ENCODE peak calls at places on chromosomes 4 and X, in eight cellular contexts. X is GM12864, D is brain microvascular endothelial cell, Z is retinal pigment epithelial cell, R is lower lobe of right lung, G is GM23338, J is A673, S is AG10803. Q is an unnamed sample.
A peak's percentile ranks its signal among the peaks of the same experiment; 100 is the strongest.

GRCh38 chr4:38119663-38120374 is 159.6 kb downstream of the PTTG2 start:
- DNase-seq in X (no peak), D (peak; percentile 82), Z (no peak), R (no peak), G (no peak), J (no peak), S (peak; percentile 64), Q (peak; percentile 35)

GRCh38 chr4:18508801-18509200 is 487.2 kb upstream of the LCORL start:
- DNase-seq in X (no peak), D (no peak), Z (no peak), R (no peak), G (peak; percentile 56), J (no peak), S (no peak), Q (no peak)

GRCh38 chr4:142909908-142910307 is 63.8 kb upstream of the INPP4B start:
- DNase-seq in X (no peak), D (no peak), Z (peak; percentile 76), R (no peak), G (no peak), J (no peak), S (peak; percentile 6), Q (no peak)

GRCh38 chr4:48668254-48669017 is 111.6 kb downstream of the FRYL start:
- DNase-seq in X (no peak), D (no peak), Z (no peak), R (no peak), G (no peak), J (no peak), S (no peak), Q (no peak)

GRCh38 chr4:113784497-113785254 is 23.1 kb upstream of the CAMK2D start:
- DNase-seq in X (no peak), D (peak; percentile 92), Z (peak; percentile 84), R (no peak), G (no peak), J (peak; percentile 80), S (peak; percentile 97), Q (peak; percentile 74)

GRCh38 chr4:101393256-101393655 is 45.9 kb upstream of the PPP3CA start:
- DNase-seq in X (no peak), D (no peak), Z (peak; percentile 29), R (no peak), G (no peak), J (no peak), S (peak; percentile 51), Q (peak; percentile 25)

GRCh38 chr4:2787230-2788100 is 5.4 kb upstream of the SH3BP2 start:
- DNase-seq in X (peak; percentile 92), D (no peak), Z (no peak), R (peak; percentile 64), G (no peak), J (no peak), S (no peak), Q (no peak)

GRCh38 chrX:72123471-72124185 is 8.1 kb downstream of the RTL5 start:
- DNase-seq in X (no peak), D (peak; percentile 61), Z (peak; percentile 55), R (peak; percentile 68), G (peak; percentile 84), J (peak; percentile 88), S (peak; percentile 66), Q (no peak)

GRCh38 chr4:88211473-88212252 is 53.2 kb upstream of the ABCG2 start:
- DNase-seq in X (peak; percentile 4), D (peak; percentile 65), Z (no peak), R (no peak), G (peak; percentile 85), J (peak; percentile 40), S (peak; percentile 36), Q (peak; percentile 15)

GRCh38 chr4:89837385-89837995 is 529 bp upstream of the SNCA start:
- DNase-seq in X (no peak), D (peak; percentile 6), Z (no peak), R (no peak), G (no peak), J (peak; percentile 3), S (no peak), Q (no peak)

GRCh38 chr4:16082038-16082423 is 1.8 kb downstream of the PROM1 start:
- DNase-seq in X (no peak), D (no peak), Z (no peak), R (no peak), G (peak; percentile 53), J (peak; percentile 22), S (no peak), Q (no peak)

GRCh38 chr4:123250843-123251242 is 145.8 kb upstream of the SPRY1 start:
- DNase-seq in X (no peak), D (peak; percentile 28), Z (no peak), R (no peak), G (no peak), J (no peak), S (peak; percentile 20), Q (no peak)

GRCh38 chr4:99159699-99160098 is 15.6 kb upstream of the ADH4 start:
- DNase-seq in X (no peak), D (no peak), Z (no peak), R (no peak), G (no peak), J (no peak), S (peak; percentile 8), Q (no peak)

GRCh38 chr4:147042046-147042445 is 96.4 kb upstream of the TTC29 start:
- DNase-seq in X (no peak), D (no peak), Z (no peak), R (no peak), G (no peak), J (no peak), S (no peak), Q (no peak)
- H3K4me3 ChIP-seq in X (no peak overlapping the region), D (no peak overlapping the region), Z (no peak overlapping the region), R (no peak overlapping the region), G (no peak overlapping the region), J (no peak overlapping the region), S (no peak overlapping the region), Q (no peak overlapping the region)

GRCh38 chr4:140637836-140638235 is 69.1 kb upstream of the UCP1 start:
- DNase-seq in X (peak; percentile 12), D (no peak), Z (no peak), R (no peak), G (peak; percentile 79), J (peak; percentile 59), S (peak; percentile 10), Q (no peak)
- TF ChIP-seq CTCF in X (peak; percentile 66), D (peak; percentile 58), Z (peak; percentile 57), R (peak; percentile 46), G (peak; percentile 95), J (peak; percentile 77), S (peak; percentile 49), Q (peak; percentile 51)

GRCh38 chr4:84938316-84938715 is 28.2 kb downstream of the WDFY3 start:
- DNase-seq in X (no peak), D (peak; percentile 57), Z (no peak), R (no peak), G (no peak), J (no peak), S (peak; percentile 85), Q (no peak)
- H3K4me3 ChIP-seq in X (no peak overlapping the region), D (no peak overlapping the region), Z (no peak overlapping the region), R (no peak overlapping the region), G (no peak overlapping the region), J (no peak overlapping the region), S (no peak overlapping the region), Q (no peak overlapping the region)

GRCh38 chrX:102341867-102342266 is 94.9 kb downstream of the NXF2 start:
- DNase-seq in X (no peak), D (no peak), Z (no peak), R (no peak), G (peak; percentile 3), J (no peak), S (no peak), Q (no peak)
- TF ChIP-seq CTCF in X (no peak), D (peak; percentile 37), Z (peak; percentile 27), R (no peak), G (peak; percentile 27), J (peak; percentile 35), S (peak; percentile 28), Q (no peak)

GRCh38 chr4:134200811-134201215 is 776 bp downstream of the PABPC4L start:
- DNase-seq in X (no peak), D (no peak), Z (no peak), R (peak; percentile 32), G (no peak), J (no peak), S (no peak), Q (no peak)
- H3K4me3 ChIP-seq in X (no peak overlapping the region), D (peak overlapping the region; percentile 54), Z (peak overlapping the region; percentile 49), R (peak overlapping the region; percentile 58), G (peak overlapping the region; percentile 57), J (peak overlapping the region; percentile 58), S (peak overlapping the region; percentile 44), Q (peak overlapping the region; percentile 51)

GRCh38 chrX:40644175-40644574 is 3.2 kb downstream of the CXorf38 start:
- DNase-seq in X (no peak), D (peak; percentile 2), Z (no peak), R (no peak), G (no peak), J (no peak), S (peak; percentile 72), Q (no peak)

GRCh38 chrX:40651620-40652223 is 4.4 kb upstream of the CXorf38 start:
- DNase-seq in X (peak; percentile 44), D (peak; percentile 61), Z (peak; percentile 28), R (peak; percentile 51), G (peak; percentile 63), J (peak; percentile 73), S (peak; percentile 48), Q (peak; percentile 29)

GRCh38 chrX:40646489-40647306 is 663 bp downstream of the CXorf38 start:
- DNase-seq in X (no peak), D (peak; percentile 1), Z (no peak), R (peak; percentile 66), G (peak; percentile 11), J (no peak), S (peak; percentile 28), Q (no peak)

GRCh38 chrX:40644821-40645358 is 2.5 kb downstream of the CXorf38 start:
- DNase-seq in X (no peak), D (peak; percentile 68), Z (peak; percentile 17), R (peak; percentile 57), G (no peak), J (peak; percentile 33), S (peak; percentile 68), Q (peak; percentile 21)

DNA sequence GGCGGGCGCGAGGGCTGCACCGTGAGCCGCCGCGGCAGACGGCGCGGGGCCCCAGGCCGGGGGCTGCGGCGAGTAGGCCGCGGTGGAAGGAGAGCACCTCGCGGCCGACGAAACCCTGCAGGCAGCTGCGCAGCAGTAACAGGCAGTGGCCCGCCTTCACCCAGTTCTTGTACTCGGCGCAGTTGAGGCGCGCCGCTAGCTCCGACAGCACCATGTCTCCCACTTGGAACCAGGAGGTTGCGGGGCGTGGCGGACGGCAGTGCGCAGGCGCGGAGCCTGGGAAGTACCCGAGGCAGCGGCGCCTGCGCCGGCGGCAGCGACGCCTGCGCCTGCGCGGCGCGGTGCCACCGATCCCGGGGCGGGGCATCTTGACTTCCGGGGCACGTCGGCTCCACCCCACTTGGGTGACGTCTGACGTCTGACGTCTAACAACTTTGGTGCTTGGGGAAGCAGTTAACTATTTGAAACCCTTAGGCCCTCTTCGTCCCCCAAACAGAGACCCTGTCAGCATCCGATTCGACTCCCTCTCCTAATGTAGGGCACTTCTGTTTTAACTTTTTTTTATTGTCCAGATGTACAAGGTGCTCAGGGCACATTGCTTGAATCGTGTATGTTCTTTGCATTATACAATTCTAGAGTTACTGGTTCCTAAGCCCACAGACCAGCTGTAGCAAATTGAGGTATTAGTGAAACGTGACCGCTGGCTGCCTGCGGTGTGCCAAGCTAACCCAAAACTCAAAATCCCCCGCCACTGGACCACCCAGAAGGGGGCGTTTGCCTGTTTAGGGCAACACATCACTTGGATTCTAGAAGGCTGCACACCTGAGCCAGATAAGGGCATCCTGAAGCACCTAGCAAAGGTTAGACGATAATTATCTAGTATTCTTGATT is at the start of gene CXorf38:
- DNase-seq in X (peak; percentile 57), D (peak; percentile 86), Z (peak; percentile 51), R (peak; percentile 91), G (peak; percentile 88), J (peak; percentile 93), S (peak; percentile 81), Q (peak; percentile 41)
- TF ChIP-seq CTCF in X (no peak), D (no peak), Z (peak; percentile 15), R (no peak), G (peak; percentile 50), J (peak; percentile 21), S (no peak), Q (no peak)